ENCODE peak calls at places on chromosomes 12 and 14, in six cellular contexts. X is uterus, S is transverse colon, L is heart left ventricle, G is sigmoid colon, C is right lobe of liver. J is an unnamed sample.

GRCh38 chr14:68318788-68319187 is 474.1 kb downstream of the ZFP36L1 start:
- DNase-seq in X (no peak), S (no peak), G (no peak), L (no peak), C (no peak), J (no peak)

GRCh38 chr12:10455766-10456165 is 2.6 kb upstream of the KLRC1 start:
- DNase-seq in X (no peak), L (no peak), G (no peak), C (no peak), S (no peak), J (no peak)

GRCh38 chr14:68956728-68957127 is 22.4 kb downstream of the ACTN1 start:
- DNase-seq in X (no peak), L (no peak), C (no peak), G (no peak), S (no peak), J (no peak)

GRCh38 chr12:130762319-130762675 is 46.2 kb upstream of the RIMBP2 start:
- DNase-seq in L (no peak), S (no peak), C (no peak), X (no peak), G (peak; percentile 61), J (no peak)

GRCh38 chr12:53093777-53094393 is 3.6 kb upstream of the IGFBP6 start:
- DNase-seq in G (no peak), S (no peak), X (no peak), L (no peak), C (no peak), J (no peak)

GRCh38 chr14:37598085-37598972 is 2.9 kb downstream of the TTC6 start:
- DNase-seq in S (peak; percentile 71), L (no peak), C (no peak), X (no peak), G (no peak), J (no peak)

GRCh38 chr12:65998031-65998430 is 132.5 kb downstream of the LLPH start:
- DNase-seq in X (no peak), L (no peak), S (no peak), C (no peak), G (no peak), J (no peak)

GRCh38 chr12:47277071-47277408 is 197.3 kb upstream of the AMIGO2 start:
- DNase-seq in X (no peak), C (no peak), L (no peak), S (no peak), G (peak; percentile 79), J (peak; percentile 60)

GRCh38 chr14:79581912-79582576 is 629.3 kb downstream of the DIO2 start:
- DNase-seq in C (no peak), L (no peak), S (no peak), G (no peak), X (no peak), J (no peak)

GRCh38 chr12:121799175-121799841 is 4.5 kb upstream of the SETD1B start:
- DNase-seq in L (peak; percentile 90), X (peak; percentile 77), S (peak; percentile 81), G (peak; percentile 93), C (peak; percentile 81), J (peak; percentile 75)

GRCh38 chr12:113826805-113827204 is 139.3 kb downstream of the RBM19 start:
- DNase-seq in X (no peak), C (no peak), L (no peak), S (no peak), G (no peak), J (no peak)

GRCh38 chr14:54567634-54568561 is 970 bp downstream of the SAMD4A start:
- DNase-seq in G (peak; percentile 86), L (peak; percentile 60), C (peak; percentile 75), S (peak; percentile 49), X (peak; percentile 57), J (peak; percentile 60)
- TF ChIP-seq POLR2A in G (no peak), L (no peak), C (no peak), S (peak; percentile 14), X (peak; percentile 21), J (peak; percentile 7)

DNA sequence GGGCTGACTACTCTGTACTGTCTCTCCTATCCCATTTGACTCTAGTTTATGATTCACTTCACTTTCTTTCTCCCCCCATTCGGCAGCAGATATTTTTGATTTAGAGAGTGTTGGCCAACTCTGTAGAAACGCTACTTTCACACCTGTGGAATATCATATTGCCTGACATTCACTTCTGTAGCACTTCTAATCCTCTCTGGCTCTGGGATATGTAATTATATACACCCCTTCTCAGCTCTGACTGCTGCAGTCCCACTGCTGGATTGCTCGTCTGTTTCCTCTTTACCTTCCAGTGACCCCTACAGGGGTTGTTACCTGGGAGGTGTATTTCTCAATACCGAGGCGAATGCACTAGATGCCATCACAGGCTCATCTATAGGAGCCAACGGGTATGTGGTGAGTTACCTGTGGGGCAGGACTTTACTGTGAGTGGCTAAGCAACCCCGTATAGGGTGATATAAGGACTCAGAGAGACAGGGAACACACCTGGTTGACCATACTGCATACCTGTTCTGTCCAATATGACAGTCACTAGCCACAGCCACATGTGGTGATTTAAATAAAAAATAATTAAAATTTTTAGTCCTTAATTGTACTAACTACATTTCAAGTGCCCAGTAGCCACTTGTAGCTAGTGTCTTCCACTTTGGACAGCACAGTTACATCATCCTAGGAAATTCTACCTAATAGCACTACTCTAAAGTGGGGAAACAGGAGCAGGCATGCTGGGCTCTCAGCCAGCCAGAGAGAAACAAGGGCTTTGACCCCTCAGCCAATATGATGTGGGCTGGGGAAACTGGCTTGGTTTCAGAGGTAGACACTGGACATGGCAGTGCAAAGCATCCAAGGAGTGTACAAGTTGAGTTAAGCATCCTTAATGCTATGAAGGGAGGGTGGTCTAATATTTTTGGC is 95.0 kb downstream of the C12orf75 start:
- DNase-seq in C (no peak), L (no peak), X (no peak), S (no peak), G (no peak), J (no peak)
- H3K27ac ChIP-seq in C (no peak overlapping the region), L (no peak overlapping the region), X (no peak overlapping the region), S (no peak overlapping the region), G (no peak overlapping the region), J (no peak overlapping the region)

DNA sequence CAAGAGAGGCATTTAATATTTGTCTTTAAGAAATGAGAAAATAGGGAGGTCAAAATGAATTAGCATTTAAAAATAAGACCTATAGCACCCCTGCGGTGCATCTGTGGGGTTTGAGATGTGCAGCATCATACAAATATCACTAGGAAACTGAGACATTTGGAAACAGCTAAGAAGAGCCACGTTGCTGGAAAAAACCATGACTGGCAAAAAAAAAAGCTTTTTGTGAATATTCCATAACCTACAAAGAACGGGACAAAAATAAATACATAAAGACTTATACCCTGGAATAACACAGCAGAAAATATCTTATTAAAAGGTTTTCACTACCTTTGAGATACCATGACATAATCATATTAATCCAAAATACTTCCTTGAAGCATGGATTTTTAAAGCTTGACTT is 366.2 kb downstream of the PAWR start:
- DNase-seq in L (no peak), C (no peak), S (no peak), G (no peak), X (no peak), J (no peak)
- H3K4me1 ChIP-seq in L (no peaks in the 10 kb centered on the region), C (no peaks in the 10 kb centered on the region), S (no peaks in the 10 kb centered on the region), G (no peaks in the 10 kb centered on the region), X (no peaks in the 10 kb centered on the region), J (no peaks in the 10 kb centered on the region)

GRCh38 chr14:102508410-102508773 is 1.2 kb downstream of the ANKRD9 start:
- DNase-seq in L (peak; percentile 75), G (no peak), S (peak; percentile 89), C (no peak), X (no peak), J (peak; percentile 43)
- TF ChIP-seq POLR2A in L (no peak), G (no peak), S (peak; percentile 87), C (no peak), X (no peak), J (no peak)

DNA sequence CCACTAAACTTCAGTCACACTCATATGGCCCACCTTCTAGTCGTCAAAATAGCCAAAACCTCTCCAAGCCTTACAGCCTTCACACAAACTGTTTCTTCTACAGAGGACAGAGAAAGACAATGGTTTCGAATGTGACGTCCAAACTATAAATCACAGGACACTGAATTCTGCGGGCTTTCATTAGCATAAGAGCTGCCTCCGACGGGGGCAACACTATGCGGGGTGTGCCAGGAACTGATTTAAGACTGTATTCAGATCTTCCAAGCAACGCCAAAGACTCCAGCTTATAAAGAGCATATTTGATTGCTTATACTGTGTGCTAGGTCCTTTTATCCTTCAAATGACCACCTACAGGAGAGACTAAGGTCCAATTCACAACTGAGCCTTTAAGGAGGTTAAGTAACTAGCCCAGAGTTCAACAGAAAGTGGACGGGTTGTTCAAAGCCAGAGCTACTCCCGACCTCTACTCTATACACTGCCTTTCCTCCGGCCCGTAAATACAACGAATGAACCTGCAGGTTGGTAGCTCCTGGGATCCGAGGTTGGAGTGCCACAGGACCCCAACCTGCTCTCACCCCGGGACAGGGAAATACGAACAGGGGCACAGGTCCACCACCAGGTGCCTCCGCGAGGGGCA is 574 bp downstream of the L2HGDH start:
- DNase-seq in G (no peak), C (no peak), S (no peak), X (no peak), L (no peak), J (no peak)
- H3K27ac ChIP-seq in G (peak overlapping the region; percentile 88), C (peak overlapping the region; percentile 82), S (peak overlapping the region; percentile 93), X (peak overlapping the region; percentile 92), L (peak overlapping the region; percentile 95), J (peak overlapping the region; percentile 96)

GRCh38 chr12:109475993-109476806 is 900 bp downstream of the KCTD10 start:
- DNase-seq in G (no peak), X (no peak), L (no peak), C (no peak), S (no peak), J (no peak)
- H3K4me1 ChIP-seq in G (no peaks in the 10 kb centered on the region), X (peaks cover 21% of the 10 kb centered on the region), L (peaks cover 58% of the 10 kb centered on the region), C (peaks cover 24% of the 10 kb centered on the region), S (peaks cover 43% of the 10 kb centered on the region), J (peaks cover 30% of the 10 kb centered on the region)

DNA sequence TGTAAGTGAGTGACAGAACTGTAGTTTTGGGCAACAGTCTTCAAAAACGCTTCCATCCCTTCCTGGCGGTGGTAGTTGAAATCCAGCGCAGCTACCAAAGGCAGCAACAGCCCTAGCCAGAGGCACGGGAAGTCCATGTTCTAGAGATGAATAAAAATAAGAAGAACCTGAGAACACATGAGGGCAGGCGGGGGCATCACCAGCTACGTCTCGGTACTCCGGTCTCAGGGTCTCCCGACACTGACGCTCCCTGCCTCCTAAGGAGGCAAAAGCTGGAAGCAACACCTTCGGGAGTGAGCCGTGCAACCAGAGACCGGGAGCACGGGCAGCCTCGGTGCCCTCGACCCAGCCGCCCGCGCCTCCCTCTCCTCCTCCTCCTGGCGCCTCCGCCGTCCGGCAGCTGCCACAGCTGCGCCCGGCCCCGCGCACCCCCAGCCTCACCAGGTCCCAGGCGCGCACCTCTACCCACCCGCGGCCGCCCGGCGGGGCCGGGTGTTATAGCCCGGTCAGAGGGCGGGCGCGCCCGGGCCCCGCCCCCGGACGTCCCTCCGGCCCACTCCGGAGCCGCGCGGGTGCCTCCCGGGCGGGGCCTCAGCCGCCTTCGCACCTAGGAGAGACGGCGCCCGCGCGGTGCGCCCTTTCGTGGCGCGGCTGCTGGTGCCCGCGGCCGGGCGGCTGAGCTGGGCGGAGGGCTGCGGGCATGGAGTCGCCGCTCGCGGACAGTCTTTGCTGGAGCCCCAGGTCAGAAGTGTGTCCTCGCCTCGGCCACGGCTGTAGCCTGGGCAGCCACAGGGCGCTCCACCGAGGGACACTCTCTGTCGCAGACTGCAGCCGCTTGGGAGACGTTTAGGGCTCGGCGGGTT is at the start of gene CPM:
- DNase-seq in X (peak; percentile 31), L (peak; percentile 69), G (peak; percentile 66), S (peak; percentile 85), C (peak; percentile 91), J (peak; percentile 89)
- TF ChIP-seq POLR2A in X (peak; percentile 56), L (peak; percentile 71), G (no peak), S (peak; percentile 92), C (peak; percentile 100), J (peak; percentile 79)